ENCODE peak calls at places on chromosome 11, in six cellular contexts. One of them, this sample, is unnamed.
A peak's percentile ranks its signal among the peaks of the same experiment; 100 is the strongest.

GRCh38 chr11:40797981-40798380 is 661.5 kb downstream of the LRRC4C start:
- ATAC-seq in gastrocnemius medialis: no peak
- ATAC-seq in IMR-90: no peak
- ATAC-seq in heart left ventricle: no peak
- ATAC-seq in right lobe of liver: no peak
- ATAC-seq in HCT116: no peak
- ATAC-seq in this sample: no peak

GRCh38 chr11:85385561-85385960 is 241.6 kb downstream of the DLG2 start:
- ATAC-seq in gastrocnemius medialis: no peak
- ATAC-seq in IMR-90: no peak
- ATAC-seq in heart left ventricle: no peak
- ATAC-seq in right lobe of liver: no peak
- ATAC-seq in HCT116: no peak
- ATAC-seq in this sample: no peak

GRCh38 chr11:128547946-128548654 is 39.3 kb downstream of the ETS1 start:
- ATAC-seq in gastrocnemius medialis: no peak
- ATAC-seq in IMR-90: no peak
- ATAC-seq in heart left ventricle: no peak
- ATAC-seq in right lobe of liver: no peak
- ATAC-seq in HCT116: no peak
- ATAC-seq in this sample: no peak

GRCh38 chr11:1682225-1682901 is 14.6 kb upstream of the KRTAP5-6 start:
- ATAC-seq in gastrocnemius medialis: no peak
- ATAC-seq in IMR-90: no peak
- ATAC-seq in heart left ventricle: no peak
- ATAC-seq in right lobe of liver: peak; percentile 52
- ATAC-seq in HCT116: no peak
- ATAC-seq in this sample: no peak

GRCh38 chr11:130583866-130584265 is 135.4 kb downstream of the ADAMTS15 start:
- ATAC-seq in gastrocnemius medialis: no peak
- ATAC-seq in IMR-90: no peak
- ATAC-seq in heart left ventricle: peak; percentile 20
- ATAC-seq in right lobe of liver: no peak
- ATAC-seq in HCT116: no peak
- ATAC-seq in this sample: no peak

GRCh38 chr11:127126956-127127355 is 126.4 kb upstream of the KIRREL3 start:
- ATAC-seq in gastrocnemius medialis: no peak
- ATAC-seq in IMR-90: no peak
- ATAC-seq in heart left ventricle: no peak
- ATAC-seq in right lobe of liver: no peak
- ATAC-seq in HCT116: no peak
- ATAC-seq in this sample: no peak

GRCh38 chr11:112129656-112130055 is 34.2 kb downstream of the IL18 start:
- ATAC-seq in gastrocnemius medialis: no peak
- ATAC-seq in IMR-90: no peak
- ATAC-seq in heart left ventricle: peak; percentile 58
- ATAC-seq in right lobe of liver: peak; percentile 77
- ATAC-seq in HCT116: no peak
- ATAC-seq in this sample: peak; percentile 58

GRCh38 chr11:65773784-65774411 is 6.9 kb downstream of the AP5B1 start:
- ATAC-seq in gastrocnemius medialis: no peak
- ATAC-seq in IMR-90: no peak
- ATAC-seq in heart left ventricle: no peak
- ATAC-seq in right lobe of liver: no peak
- ATAC-seq in HCT116: peak; percentile 48
- ATAC-seq in this sample: no peak

GRCh38 chr11:111402411-111402810 is 23.3 kb upstream of the POU2AF1 start:
- ATAC-seq in gastrocnemius medialis: no peak
- ATAC-seq in IMR-90: no peak
- ATAC-seq in heart left ventricle: no peak
- ATAC-seq in right lobe of liver: peak; percentile 100
- ATAC-seq in HCT116: no peak
- ATAC-seq in this sample: no peak

GRCh38 chr11:130179396-130180306 is 20.1 kb downstream of the ST14 start:
- ATAC-seq in gastrocnemius medialis: no peak
- ATAC-seq in IMR-90: no peak
- ATAC-seq in heart left ventricle: peak; percentile 14
- ATAC-seq in right lobe of liver: peak; percentile 20
- ATAC-seq in HCT116: no peak
- ATAC-seq in this sample: no peak

GRCh38 chr11:94120946-94121345 is 7.7 kb upstream of the PANX1 start:
- ATAC-seq in gastrocnemius medialis: no peak
- ATAC-seq in IMR-90: peak; percentile 81
- ATAC-seq in heart left ventricle: no peak
- ATAC-seq in right lobe of liver: no peak
- ATAC-seq in HCT116: no peak
- ATAC-seq in this sample: no peak

GRCh38 chr11:128463975-128464374 is 123.4 kb downstream of the ETS1 start:
- ATAC-seq in gastrocnemius medialis: no peak
- ATAC-seq in IMR-90: no peak
- ATAC-seq in heart left ventricle: no peak
- ATAC-seq in right lobe of liver: no peak
- ATAC-seq in HCT116: no peak
- ATAC-seq in this sample: no peak

GRCh38 chr11:63941901-63942300 is 3.1 kb downstream of the NAA40 start:
- ATAC-seq in gastrocnemius medialis: no peak
- ATAC-seq in IMR-90: no peak
- ATAC-seq in heart left ventricle: no peak
- ATAC-seq in right lobe of liver: no peak
- ATAC-seq in HCT116: no peak
- ATAC-seq in this sample: no peak

GRCh38 chr11:120228794-120229384 is 11.1 kb upstream of the POU2F3 start:
- ATAC-seq in gastrocnemius medialis: no peak
- ATAC-seq in IMR-90: no peak
- ATAC-seq in heart left ventricle: no peak
- ATAC-seq in right lobe of liver: no peak
- ATAC-seq in HCT116: peak; percentile 57
- ATAC-seq in this sample: no peak

GRCh38 chr11:56714206-56714605 is 15.3 kb downstream of the OR9G1 start:
- ATAC-seq in gastrocnemius medialis: no peak
- ATAC-seq in IMR-90: no peak
- ATAC-seq in heart left ventricle: no peak
- ATAC-seq in right lobe of liver: no peak
- ATAC-seq in HCT116: no peak
- ATAC-seq in this sample: no peak

GRCh38 chr11:2378527-2379210 is 1.6 kb downstream of the CD81 start:
- ATAC-seq in gastrocnemius medialis: no peak
- ATAC-seq in IMR-90: peak; percentile 40
- ATAC-seq in heart left ventricle: no peak
- ATAC-seq in right lobe of liver: no peak
- ATAC-seq in HCT116: no peak
- ATAC-seq in this sample: peak; percentile 20

GRCh38 chr11:85653048-85653447 is 5.3 kb downstream of the TMEM126A start:
- ATAC-seq in gastrocnemius medialis: no peak
- ATAC-seq in IMR-90: no peak
- ATAC-seq in heart left ventricle: no peak
- ATAC-seq in right lobe of liver: no peak
- ATAC-seq in HCT116: no peak
- ATAC-seq in this sample: no peak

GRCh38 chr11:64499261-64500004 is 91.6 kb upstream of the SLC22A12 start:
- ATAC-seq in gastrocnemius medialis: no peak
- ATAC-seq in IMR-90: no peak
- ATAC-seq in heart left ventricle: no peak
- ATAC-seq in right lobe of liver: no peak
- ATAC-seq in HCT116: no peak
- ATAC-seq in this sample: no peak

GRCh38 chr11:94926698-94927237 is 46.6 kb downstream of the CWC15 start:
- ATAC-seq in gastrocnemius medialis: peak; percentile 79
- ATAC-seq in IMR-90: peak; percentile 83
- ATAC-seq in heart left ventricle: peak; percentile 95
- ATAC-seq in right lobe of liver: peak; percentile 83
- ATAC-seq in HCT116: peak; percentile 32
- ATAC-seq in this sample: peak; percentile 88

DNA sequence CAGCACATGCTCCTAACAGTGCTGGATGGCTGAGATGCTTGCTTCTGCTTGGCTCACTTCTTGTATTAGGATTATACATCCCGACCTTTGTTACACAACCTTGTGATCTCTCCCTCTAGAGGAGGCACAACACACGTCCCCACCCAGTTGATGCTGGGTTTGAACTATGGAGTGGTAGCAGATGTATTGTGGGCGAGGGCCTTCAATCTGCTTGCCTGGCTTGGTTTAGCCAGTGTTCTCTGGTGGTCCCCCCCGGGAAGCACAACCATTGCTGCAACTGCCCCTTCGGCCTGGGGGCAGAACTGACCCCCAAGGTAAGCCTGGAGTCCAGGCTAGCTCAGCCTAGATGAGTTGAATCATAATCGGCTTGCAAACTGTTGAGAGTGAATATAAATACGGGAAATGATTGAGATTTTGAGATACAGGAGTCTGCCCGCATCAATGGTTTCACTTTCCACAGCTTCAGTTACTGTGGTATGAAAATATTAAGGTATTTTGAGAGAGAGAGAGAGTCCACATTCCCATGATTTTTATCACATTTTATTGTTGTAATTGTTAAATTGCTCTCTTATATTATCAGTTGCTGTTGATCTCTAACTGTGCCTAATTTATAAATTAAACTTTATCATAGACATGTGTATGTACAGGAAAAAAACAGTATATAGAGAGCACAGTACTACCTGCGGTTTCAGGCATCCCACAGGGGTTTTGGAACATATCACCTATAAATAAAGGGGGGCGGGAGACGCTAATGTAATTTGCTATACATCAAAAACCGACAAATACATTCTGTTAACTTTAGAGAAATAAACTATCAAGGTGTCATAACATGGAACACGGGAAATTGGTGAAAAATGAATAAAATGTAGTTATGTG is 482.0 kb upstream of the B3GAT1 start:
- ATAC-seq in gastrocnemius medialis: no peak
- ATAC-seq in IMR-90: no peak
- ATAC-seq in heart left ventricle: no peak
- ATAC-seq in right lobe of liver: no peak
- ATAC-seq in HCT116: no peak
- ATAC-seq in this sample: no peak
- TF ChIP-seq POLR2A in gastrocnemius medialis: no peak
- TF ChIP-seq POLR2A in IMR-90: no peak
- TF ChIP-seq POLR2A in heart left ventricle: no peak
- TF ChIP-seq POLR2A in right lobe of liver: no peak
- TF ChIP-seq POLR2A in HCT116: no peak
- TF ChIP-seq POLR2A in this sample: no peak

GRCh38 chr11:68536706-68537105 is 76.2 kb downstream of the PPP6R3 start:
- ATAC-seq in gastrocnemius medialis: no peak
- ATAC-seq in IMR-90: no peak
- ATAC-seq in heart left ventricle: no peak
- ATAC-seq in right lobe of liver: no peak
- ATAC-seq in HCT116: no peak
- ATAC-seq in this sample: no peak
- TF ChIP-seq CTCF in gastrocnemius medialis: no peak
- TF ChIP-seq CTCF in IMR-90: no peak
- TF ChIP-seq CTCF in heart left ventricle: no peak
- TF ChIP-seq CTCF in right lobe of liver: no peak
- TF ChIP-seq CTCF in HCT116: no peak
- TF ChIP-seq CTCF in this sample: no peak

GRCh38 chr11:32615422-32615821 is 31.8 kb downstream of the EIF3M start:
- ATAC-seq in gastrocnemius medialis: no peak
- ATAC-seq in IMR-90: no peak
- ATAC-seq in heart left ventricle: no peak
- ATAC-seq in right lobe of liver: no peak
- ATAC-seq in HCT116: no peak
- ATAC-seq in this sample: no peak

GRCh38 chr11:32613500-32614151 is 30.0 kb downstream of the EIF3M start:
- ATAC-seq in gastrocnemius medialis: no peak
- ATAC-seq in IMR-90: no peak
- ATAC-seq in heart left ventricle: no peak
- ATAC-seq in right lobe of liver: no peak
- ATAC-seq in HCT116: no peak
- ATAC-seq in this sample: no peak

GRCh38 chr11:32610926-32611325 is 27.3 kb downstream of the EIF3M start:
- ATAC-seq in gastrocnemius medialis: no peak
- ATAC-seq in IMR-90: no peak
- ATAC-seq in heart left ventricle: no peak
- ATAC-seq in right lobe of liver: no peak
- ATAC-seq in HCT116: no peak
- ATAC-seq in this sample: no peak

GRCh38 chr11:32616903-32617302 is 33.3 kb downstream of the EIF3M start:
- ATAC-seq in gastrocnemius medialis: no peak
- ATAC-seq in IMR-90: no peak
- ATAC-seq in heart left ventricle: no peak
- ATAC-seq in right lobe of liver: no peak
- ATAC-seq in HCT116: no peak
- ATAC-seq in this sample: no peak
- TF ChIP-seq POLR2A in gastrocnemius medialis: no peak
- TF ChIP-seq POLR2A in IMR-90: no peak
- TF ChIP-seq POLR2A in heart left ventricle: no peak
- TF ChIP-seq POLR2A in right lobe of liver: no peak
- TF ChIP-seq POLR2A in HCT116: no peak
- TF ChIP-seq POLR2A in this sample: no peak

GRCh38 chr11:117199061-117199915 is at the start of gene TAGLN:
- ATAC-seq in gastrocnemius medialis: peak; percentile 52
- ATAC-seq in IMR-90: peak; percentile 75
- ATAC-seq in heart left ventricle: peak; percentile 83
- ATAC-seq in right lobe of liver: peak; percentile 45
- ATAC-seq in HCT116: peak; percentile 76
- ATAC-seq in this sample: peak; percentile 85

GRCh38 chr11:117195761-117196160 is 3.4 kb upstream of the TAGLN start:
- ATAC-seq in gastrocnemius medialis: no peak
- ATAC-seq in IMR-90: no peak
- ATAC-seq in heart left ventricle: no peak
- ATAC-seq in right lobe of liver: no peak
- ATAC-seq in HCT116: no peak
- ATAC-seq in this sample: no peak

GRCh38 chr11:117197006-117197405 is 2.2 kb upstream of the TAGLN start:
- ATAC-seq in gastrocnemius medialis: no peak
- ATAC-seq in IMR-90: no peak
- ATAC-seq in heart left ventricle: no peak
- ATAC-seq in right lobe of liver: no peak
- ATAC-seq in HCT116: no peak
- ATAC-seq in this sample: no peak

GRCh38 chr11:117198613-117199012 is 557 bp upstream of the TAGLN start:
- ATAC-seq in gastrocnemius medialis: no peak
- ATAC-seq in IMR-90: no peak
- ATAC-seq in heart left ventricle: no peak
- ATAC-seq in right lobe of liver: no peak
- ATAC-seq in HCT116: peak; percentile 10
- ATAC-seq in this sample: peak; percentile 8

DNA sequence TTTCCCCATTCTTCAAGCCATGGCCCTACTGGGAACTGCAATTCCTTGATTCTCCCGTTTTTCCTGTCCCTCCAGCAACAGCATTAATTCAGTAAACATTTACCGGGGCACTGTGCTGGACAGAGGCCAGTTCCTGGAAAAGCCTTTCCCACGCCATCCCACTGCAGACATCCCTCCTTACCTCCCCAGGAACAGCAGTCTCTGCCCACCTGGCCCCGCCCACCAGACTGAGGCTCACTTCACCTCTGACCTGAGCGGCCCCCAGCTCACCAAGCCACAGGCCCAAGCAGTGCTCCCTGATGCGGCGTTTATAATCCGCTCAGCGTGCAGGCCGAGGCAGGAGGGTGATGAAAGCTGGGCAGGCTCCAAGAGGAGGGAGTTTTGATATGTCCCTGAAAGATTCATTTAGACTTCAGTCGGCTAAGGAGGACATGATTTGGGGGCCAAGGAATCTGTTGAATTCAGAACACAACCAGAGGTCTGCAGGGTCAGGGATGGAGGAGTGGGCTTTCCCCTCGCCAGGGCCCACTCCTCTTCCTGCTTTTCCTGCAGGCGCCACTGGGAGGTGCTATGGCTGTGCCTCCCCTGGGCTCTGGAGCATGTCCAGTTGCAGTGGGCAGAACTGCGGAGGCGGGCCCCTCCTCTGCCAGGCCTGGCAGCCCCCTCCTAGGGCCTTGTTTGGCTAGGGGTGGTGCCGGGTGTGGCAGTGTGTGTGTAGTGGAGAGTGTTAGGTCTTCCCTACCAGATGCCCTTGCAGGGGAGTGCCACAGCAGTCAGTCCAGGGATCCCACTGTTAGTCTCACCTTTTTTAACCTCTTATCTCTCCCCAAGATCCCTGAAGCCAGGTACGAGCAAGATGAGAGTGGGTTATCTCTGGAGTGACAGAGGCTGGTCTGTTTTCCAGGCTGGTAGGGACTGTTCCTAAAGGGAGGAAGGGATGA is 1.4 kb upstream of the TAGLN start:
- ATAC-seq in gastrocnemius medialis: no peak
- ATAC-seq in IMR-90: peak; percentile 2
- ATAC-seq in heart left ventricle: peak; percentile 6
- ATAC-seq in right lobe of liver: no peak
- ATAC-seq in HCT116: peak; percentile 44
- ATAC-seq in this sample: peak; percentile 64
- TF ChIP-seq CTCF in gastrocnemius medialis: no peak
- TF ChIP-seq CTCF in IMR-90: peak; percentile 62
- TF ChIP-seq CTCF in heart left ventricle: peak; percentile 34
- TF ChIP-seq CTCF in right lobe of liver: no peak
- TF ChIP-seq CTCF in HCT116: peak; percentile 75
- TF ChIP-seq CTCF in this sample: peak; percentile 85